ENCODE peak calls at places on chromosomes 7 and 10, in five cellular contexts. Q, A, R, F and T are unnamed samples.

GRCh38 chr7:41148521-41148951 is 554.4 kb downstream of the INHBA start:
- DNase-seq in Q (no peak), A (no peak), R (no peak), F (peak; percentile 94), T (peak; percentile 76)

GRCh38 chr7:124722292-124722691 is 43.3 kb downstream of the GPR37 start:
- DNase-seq in Q (no peak), A (no peak), R (no peak), F (peak; percentile 11), T (peak; percentile 54)

GRCh38 chr7:151388430-151388829 is 21.4 kb downstream of the WDR86 start:
- DNase-seq in Q (no peak), A (no peak), R (peak; percentile 45), F (no peak), T (no peak)

GRCh38 chr7:120805636-120806388 is 52.1 kb downstream of the TSPAN12 start:
- DNase-seq in Q (peak; percentile 53), A (peak; percentile 79), R (no peak), F (peak; percentile 72), T (peak; percentile 65)

GRCh38 chr10:4306871-4307270 is 519.1 kb upstream of the AKR1E2 start:
- DNase-seq in Q (no peak), A (no peak), R (no peak), F (no peak), T (no peak)

GRCh38 chr7:140674356-140674800 is 1.6 kb downstream of the ADCK2 start:
- DNase-seq in Q (no peak), A (peak; percentile 71), R (no peak), F (no peak), T (no peak)

GRCh38 chr7:45389073-45389872 is 184.9 kb upstream of the ADCY1 start:
- DNase-seq in Q (no peak), A (no peak), R (no peak), F (no peak), T (peak; percentile 23)

GRCh38 chr10:33542747-33543505 is 208.5 kb upstream of the NRP1 start:
- DNase-seq in Q (no peak), A (no peak), R (no peak), F (peak; percentile 61), T (no peak)

GRCh38 chr10:47361293-47361692 is 13.1 kb downstream of the RBP3 start:
- DNase-seq in Q (no peak), A (peak; percentile 18), R (peak; percentile 70), F (peak; percentile 37), T (peak; percentile 50)

GRCh38 chr10:124611738-124612137 is 132.4 kb downstream of the FAM53B start:
- DNase-seq in Q (peak; percentile 58), A (no peak), R (no peak), F (no peak), T (no peak)

GRCh38 chr10:3747248-3747960 is 37.6 kb downstream of the KLF6 start:
- DNase-seq in Q (no peak), A (no peak), R (no peak), F (no peak), T (no peak)

GRCh38 chr7:29955799-29956476 is 33.7 kb downstream of the SCRN1 start:
- DNase-seq in Q (no peak), A (no peak), R (no peak), F (no peak), T (no peak)

GRCh38 chr10:6136215-6137201 is 47.7 kb downstream of the RBM17 start:
- DNase-seq in Q (no peak), A (no peak), R (peak; percentile 57), F (peak; percentile 82), T (no peak)

GRCh38 chr10:124742418-124743187 is 1.6 kb downstream of the FAM53B start:
- DNase-seq in Q (no peak), A (peak; percentile 37), R (no peak), F (peak; percentile 38), T (peak; percentile 49)

GRCh38 chr10:124093076-124093773 is at the start of gene CHST15:
- DNase-seq in Q (no peak), A (peak; percentile 86), R (peak; percentile 90), F (peak; percentile 45), T (peak; percentile 51)

GRCh38 chr7:100894860-100895700 is 608 bp downstream of the ACHE start:
- DNase-seq in Q (peak; percentile 74), A (no peak), R (peak; percentile 86), F (no peak), T (no peak)

GRCh38 chr10:91694170-91694794 is 61.4 kb upstream of the PPP1R3C start:
- DNase-seq in Q (no peak), A (peak; percentile 40), R (no peak), F (peak; percentile 70), T (peak; percentile 50)

GRCh38 chr7:7641129-7641663 is 644 bp downstream of the UMAD1 start:
- DNase-seq in Q (no peak), A (no peak), R (no peak), F (peak; percentile 23), T (no peak)

GRCh38 chr7:1087952-1088920 is at the start of gene GPER1:
- DNase-seq in Q (no peak), A (no peak), R (peak; percentile 80), F (peak; percentile 42), T (peak; percentile 52)

GRCh38 chr10:131427901-131428300 is 116.4 kb upstream of the TCERG1L start:
- DNase-seq in Q (no peak), A (no peak), R (peak; percentile 31), F (no peak), T (no peak)

GRCh38 chr10:95628786-95629185 is 27.7 kb downstream of the ALDH18A1 start:
- DNase-seq in Q (no peak), A (no peak), R (no peak), F (no peak), T (no peak)

GRCh38 chr7:87038993-87039716 is 20.3 kb downstream of the ELAPOR2 start:
- DNase-seq in Q (no peak), A (no peak), R (no peak), F (no peak), T (no peak)

GRCh38 chr10:55822096-55822495 is 539.0 kb downstream of the ZWINT start:
- DNase-seq in Q (no peak), A (no peak), R (no peak), F (no peak), T (no peak)

GRCh38 chr7:30214651-30215137 is 69.7 kb upstream of the ZNRF2 start:
- DNase-seq in Q (no peak), A (no peak), R (no peak), F (no peak), T (no peak)

GRCh38 chr7:100400656-100401055 is 27.4 kb downstream of the PILRA start:
- DNase-seq in Q (no peak), A (no peak), R (no peak), F (no peak), T (peak; percentile 7)

GRCh38 chr7:43364391-43364790 is 218.5 kb upstream of the STK17A start:
- DNase-seq in Q (no peak), A (no peak), R (no peak), F (no peak), T (no peak)

GRCh38 chr10:79405221-79405994 is 40.0 kb downstream of the ZCCHC24 start:
- DNase-seq in Q (no peak), A (peak; percentile 31), R (peak; percentile 66), F (no peak), T (peak; percentile 89)

GRCh38 chr7:1200045-1200444 is 32.6 kb upstream of the UNCX start:
- DNase-seq in Q (no peak), A (no peak), R (no peak), F (peak; percentile 22), T (peak; percentile 31)

GRCh38 chr7:17234398-17235021 is 63.9 kb upstream of the AHR start:
- DNase-seq in Q (peak; percentile 52), A (peak; percentile 63), R (no peak), F (peak; percentile 97), T (peak; percentile 93)

GRCh38 chr7:1768835-1769234 is 98.8 kb downstream of the ELFN1 start:
- DNase-seq in Q (no peak), A (peak; percentile 30), R (peak; percentile 35), F (no peak), T (no peak)

GRCh38 chr7:1873070-1873405 is 203.0 kb downstream of the ELFN1 start:
- DNase-seq in Q (no peak), A (no peak), R (no peak), F (no peak), T (no peak)

GRCh38 chr10:74189999-74190421 is 39.0 kb downstream of the ADK start:
- DNase-seq in Q (peak; percentile 24), A (peak; percentile 58), R (no peak), F (peak; percentile 93), T (peak; percentile 88)

GRCh38 chr7:135706858-135707569 is 21.0 kb downstream of the SLC13A4 start:
- DNase-seq in Q (no peak), A (no peak), R (no peak), F (peak; percentile 26), T (no peak)
- TF ChIP-seq CTCF in Q (no peak), A (no peak), R (no peak), F (no peak), T (no peak)

GRCh38 chr10:97400665-97401454 is at the start of gene RRP12:
- DNase-seq in Q (peak; percentile 79), A (peak; percentile 99), R (peak; percentile 82), F (peak; percentile 99), T (peak; percentile 99)
- TF ChIP-seq CTCF in Q (no peak), A (no peak), R (no peak), F (peak; percentile 9), T (peak; percentile 3)

DNA sequence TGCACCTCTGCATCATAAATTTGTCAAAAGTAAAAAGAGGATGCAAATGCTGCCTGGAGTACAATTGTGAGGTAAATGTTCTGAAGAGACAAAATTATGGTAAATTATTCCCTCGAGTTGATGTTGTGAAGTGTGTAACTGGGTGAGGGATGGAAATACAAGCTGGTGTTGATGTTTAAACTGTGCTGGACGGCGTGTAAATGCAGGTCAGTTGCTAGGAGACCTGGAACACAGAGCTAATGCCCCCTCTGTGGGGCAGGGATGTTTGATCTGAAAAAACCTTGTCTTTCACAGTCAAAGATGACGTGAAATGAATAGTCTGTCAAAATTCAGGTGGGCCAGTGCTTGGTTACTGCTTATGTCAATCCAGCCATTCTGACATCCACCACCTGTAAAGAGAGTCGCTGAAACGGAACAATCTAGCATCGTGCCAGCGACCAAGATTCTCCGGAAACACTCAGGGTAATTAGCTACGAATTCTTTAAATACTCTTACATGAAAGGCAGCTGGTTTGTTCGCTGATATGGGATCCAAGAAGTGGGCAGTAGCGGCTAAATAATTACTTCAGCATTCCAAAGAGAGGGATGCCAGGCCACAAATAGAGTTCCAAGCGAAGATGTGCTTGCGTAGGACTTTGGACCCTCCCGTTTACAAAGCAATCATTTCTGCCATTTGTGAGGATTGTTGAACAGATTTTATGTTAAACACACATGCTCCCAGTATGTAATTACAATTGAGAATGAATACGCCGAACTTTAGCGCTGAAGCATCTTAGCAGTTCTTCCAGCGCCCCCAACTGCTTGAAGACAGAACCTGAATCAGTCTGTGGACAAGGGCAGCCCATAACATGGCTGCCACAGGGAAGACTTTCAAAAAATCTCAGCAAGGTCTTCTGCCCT is 7.4 kb upstream of the ASB4 start:
- DNase-seq in Q (no peak), A (no peak), R (no peak), F (peak; percentile 72), T (peak; percentile 40)
- TF ChIP-seq CTCF in Q (no peak), A (peak; percentile 7), R (peak; percentile 37), F (peak; percentile 64), T (peak; percentile 53)

GRCh38 chr10:84328303-84329093 is at the start of gene CCSER2:
- DNase-seq in Q (peak; percentile 93), A (peak; percentile 89), R (peak; percentile 99), F (peak; percentile 97), T (peak; percentile 96)

GRCh38 chr10:84331091-84331490 is 2.7 kb downstream of the CCSER2 start:
- DNase-seq in Q (no peak), A (no peak), R (no peak), F (no peak), T (no peak)

GRCh38 chr10:84333864-84334451 is 5.6 kb downstream of the CCSER2 start:
- DNase-seq in Q (peak; percentile 69), A (peak; percentile 53), R (no peak), F (peak; percentile 57), T (peak; percentile 10)

GRCh38 chr10:84329986-84330651 is 1.7 kb downstream of the CCSER2 start:
- DNase-seq in Q (peak; percentile 54), A (peak; percentile 23), R (no peak), F (no peak), T (no peak)

GRCh38 chr10:84329094-84329611 is 764 bp downstream of the CCSER2 start:
- DNase-seq in Q (peak; percentile 70), A (peak; percentile 43), R (no peak), F (peak; percentile 64), T (peak; percentile 52)
- TF ChIP-seq CTCF in Q (no peak), A (no peak), R (no peak), F (no peak), T (no peak)